ENCODE peak calls at places on chromosomes 13 and 19, in nine cellular contexts. J, Q, U, E, X, O, T, C and P are unnamed samples.

GRCh38 chr13:88162076-88162702 is 491.0 kb downstream of the SLITRK5 start:
- DNase-seq in J (no peak), Q (no peak), U (no peak), E (no peak), X (no peak), O (no peak), T (no peak), C (no peak), P (no peak)

GRCh38 chr13:76754414-76754813 is 131.8 kb downstream of the KCTD12 start:
- DNase-seq in J (no peak), Q (no peak), U (no peak), E (peak), X (no peak), O (no peak), T (peak), C (no peak), P (peak)

GRCh38 chr19:44212865-44213346 is 574 bp downstream of the ZNF227 start:
- DNase-seq in J (no peak), Q (peak), U (peak), E (no peak), X (no peak), O (no peak), T (no peak), C (no peak), P (no peak)

GRCh38 chr19:18007939-18008673 is at the start of gene ARRDC2:
- DNase-seq in J (peak), Q (peak), U (no peak), E (peak), X (peak), O (no peak), T (peak), C (peak), P (peak)

GRCh38 chr19:35253316-35254286 is 4.8 kb downstream of the LSR start:
- DNase-seq in J (peak), Q (no peak), U (no peak), E (peak), X (no peak), O (no peak), T (no peak), C (no peak), P (no peak)

GRCh38 chr19:3959766-3960131 is 11.2 kb downstream of the DAPK3 start:
- DNase-seq in J (no peak), Q (no peak), U (no peak), E (peak), X (no peak), O (no peak), T (no peak), C (no peak), P (no peak)

GRCh38 chr19:33639034-33639681 is 17.4 kb downstream of the CHST8 start:
- DNase-seq in J (peak), Q (no peak), U (no peak), E (peak), X (no peak), O (no peak), T (no peak), C (no peak), P (no peak)

GRCh38 chr13:52706074-52706473 is 33.5 kb downstream of the CNMD start:
- DNase-seq in J (no peak), Q (no peak), U (no peak), E (no peak), X (no peak), O (no peak), T (no peak), C (no peak), P (no peak)

GRCh38 chr13:113053376-113053775 is 52.2 kb upstream of the F7 start:
- DNase-seq in J (no peak), Q (no peak), U (no peak), E (no peak), X (no peak), O (no peak), T (no peak), C (no peak), P (peak)

GRCh38 chr19:511101-511841 is 4.0 kb downstream of the TPGS1 start:
- DNase-seq in J (no peak), Q (no peak), U (no peak), E (peak), X (peak), O (no peak), T (no peak), C (peak), P (peak)

GRCh38 chr13:33169273-33169980 is 116.1 kb downstream of the STARD13 start:
- DNase-seq in J (no peak), Q (no peak), U (no peak), E (no peak), X (no peak), O (no peak), T (no peak), C (no peak), P (no peak)

GRCh38 chr13:50691176-50691681 is 152.3 kb downstream of the DLEU7 start:
- DNase-seq in J (no peak), Q (no peak), U (no peak), E (no peak), X (no peak), O (no peak), T (no peak), C (no peak), P (no peak)

GRCh38 chr19:10896851-10897526 is 25.6 kb downstream of the CARM1 start:
- DNase-seq in J (no peak), Q (no peak), U (peak), E (no peak), X (no peak), O (no peak), T (no peak), C (no peak), P (no peak)

GRCh38 chr19:29712744-29713516 is 2.1 kb downstream of the C19orf12 start:
- DNase-seq in J (no peak), Q (no peak), U (no peak), E (no peak), X (no peak), O (no peak), T (no peak), C (no peak), P (no peak)

GRCh38 chr13:75724742-75725504 is 88.8 kb downstream of the LMO7 start:
- DNase-seq in J (no peak), Q (no peak), U (peak), E (no peak), X (no peak), O (no peak), T (no peak), C (no peak), P (no peak)

GRCh38 chr13:77810430-77810829 is 108.2 kb downstream of the EDNRB start:
- DNase-seq in J (no peak), Q (peak), U (peak), E (no peak), X (no peak), O (no peak), T (no peak), C (no peak), P (no peak)

GRCh38 chr13:48562296-48563066 is 29.6 kb upstream of the RCBTB2 start:
- DNase-seq in J (no peak), Q (no peak), U (no peak), E (no peak), X (no peak), O (peak), T (no peak), C (peak), P (no peak)

GRCh38 chr19:5038631-5039271 is 69.8 kb downstream of the KDM4B start:
- DNase-seq in J (no peak), Q (peak), U (peak), E (no peak), X (peak), O (no peak), T (no peak), C (no peak), P (peak)
- TF ChIP-seq EP300 in J (no peak), Q (no peak), U (no peak), E (no peak), X (no peak), O (no peak), T (no peak), C (no peak), P (no peak)

GRCh38 chr13:40961224-40961623 is 57.9 kb downstream of the ELF1 start:
- DNase-seq in J (no peak), Q (no peak), U (no peak), E (no peak), X (no peak), O (no peak), T (no peak), C (no peak), P (no peak)

GRCh38 chr13:40958655-40959054 is 60.5 kb downstream of the ELF1 start:
- DNase-seq in J (no peak), Q (no peak), U (no peak), E (no peak), X (no peak), O (no peak), T (no peak), C (no peak), P (no peak)

GRCh38 chr13:40961826-40962225 is 57.3 kb downstream of the ELF1 start:
- DNase-seq in J (no peak), Q (no peak), U (no peak), E (no peak), X (no peak), O (no peak), T (no peak), C (no peak), P (no peak)

GRCh38 chr13:40963927-40964326 is 55.2 kb downstream of the ELF1 start:
- DNase-seq in J (no peak), Q (no peak), U (peak), E (no peak), X (no peak), O (no peak), T (no peak), C (no peak), P (no peak)

DNA sequence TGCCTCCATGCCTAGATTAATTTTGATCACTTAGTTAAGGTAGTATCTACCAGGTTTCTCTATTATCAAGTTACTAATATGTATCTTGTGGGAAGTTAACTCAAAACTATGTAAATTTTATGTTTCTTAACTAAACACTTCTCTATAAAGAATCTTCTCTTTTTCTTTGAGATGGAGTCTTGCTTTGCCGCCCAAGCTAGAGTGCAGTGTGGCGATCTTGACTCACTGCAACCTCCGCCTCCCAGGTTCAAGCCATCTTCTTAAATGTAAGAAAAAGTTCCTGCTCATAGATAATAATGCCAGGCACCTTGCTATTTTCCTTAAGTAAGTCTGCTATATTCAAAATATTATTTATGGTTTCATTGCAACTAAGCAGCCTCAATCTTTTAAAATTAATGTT is 58.4 kb downstream of the ELF1 start:
- DNase-seq in J (no peak), Q (no peak), U (no peak), E (no peak), X (no peak), O (no peak), T (no peak), C (no peak), P (no peak)
- TF ChIP-seq EP300 in J (no peak), Q (no peak), U (no peak), E (no peak), X (no peak), O (no peak), T (no peak), C (no peak), P (no peak)

GRCh38 chr19:5293607-5294089 is 47.0 kb downstream of the PTPRS start:
- DNase-seq in J (no peak), Q (peak), U (no peak), E (peak), X (peak), O (no peak), T (peak), C (no peak), P (peak)
- TF ChIP-seq EP300 in J (no peak), Q (no peak), U (no peak), E (no peak), X (no peak), O (no peak), T (no peak), C (no peak), P (no peak)

DNA sequence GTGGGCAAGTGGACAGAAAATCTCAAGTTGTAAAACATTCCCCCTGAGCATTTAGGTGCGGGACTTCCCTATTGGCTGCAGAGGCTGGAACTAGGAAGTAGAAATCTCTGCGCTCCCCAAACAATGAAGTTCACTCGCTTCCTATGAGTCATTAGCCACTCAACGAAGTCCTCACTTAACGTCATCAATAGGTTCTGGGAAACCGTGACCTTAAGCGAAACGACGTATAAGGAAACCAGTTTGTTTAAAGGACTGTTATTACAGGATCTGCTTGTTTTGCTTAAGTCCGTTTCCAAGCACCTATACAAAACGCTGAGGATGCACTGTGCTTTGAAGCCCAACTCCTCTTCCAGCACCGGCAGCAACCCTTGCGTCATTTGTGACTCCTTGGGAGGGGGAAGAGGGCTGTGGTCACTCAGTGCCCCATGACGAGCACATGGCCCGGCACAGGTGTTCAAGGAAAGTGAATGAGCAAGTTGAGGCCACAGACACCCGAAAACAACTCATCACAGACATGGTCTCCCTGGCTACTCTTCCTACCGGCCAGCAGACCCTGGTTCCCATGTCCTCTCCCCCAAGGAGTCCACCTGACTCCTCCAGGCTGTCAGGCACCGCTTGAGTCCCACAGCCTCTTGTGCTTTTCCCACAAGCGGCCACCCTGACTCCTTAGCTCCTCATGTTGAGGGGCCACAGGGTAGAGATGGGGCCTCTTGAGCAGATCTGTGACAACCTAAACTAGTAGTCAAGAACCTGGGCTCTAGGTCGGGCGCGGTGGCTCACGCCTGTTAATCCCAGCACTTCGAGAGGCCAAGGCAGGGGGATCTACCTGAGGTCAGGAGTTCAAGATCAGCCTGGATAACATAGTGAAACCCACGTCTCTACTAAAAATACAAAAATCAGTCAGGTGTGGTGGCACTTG is 4.8 kb downstream of the RPS16 start:
- DNase-seq in J (no peak), Q (no peak), U (peak), E (no peak), X (no peak), O (no peak), T (no peak), C (peak), P (peak)
- TF ChIP-seq EP300 in J (peak), Q (no peak), U (no peak), E (peak), X (no peak), O (peak), T (peak), C (peak), P (peak)

GRCh38 chr13:110645750-110646149 is 30.4 kb downstream of the NAXD start:
- DNase-seq in J (peak), Q (no peak), U (no peak), E (no peak), X (no peak), O (no peak), T (no peak), C (no peak), P (peak)
- TF ChIP-seq EP300 in J (no peak), Q (no peak), U (no peak), E (no peak), X (no peak), O (no peak), T (no peak), C (no peak), P (no peak)